ENCODE peak calls at places on chromosomes 16 and 17, in seven cellular contexts. V is H9, N is IMR-90, L is trophoblast cell, F is H1, E is neuronal stem cell, H is mesenchymal stem cell. P is an unnamed sample.

GRCh38 chr16:58506241-58507194 is 6.6 kb downstream of the NDRG4 start:
- DNase-seq in V (peak), N (no peak), L (no peak), F (no peak), E (no peak), H (no peak), P (no peak)

GRCh38 chr16:67425046-67425445 is 5.9 kb upstream of the HSD11B2 start:
- DNase-seq in V (no peak), N (no peak), L (no peak), F (no peak), E (no peak), H (no peak), P (no peak)

GRCh38 chr16:4847774-4848587 is 700 bp downstream of the UBN1 start:
- DNase-seq in V (peak), N (peak), L (peak), F (no peak), E (peak), H (peak), P (peak)

GRCh38 chr17:21039839-21040575 is 2.8 kb downstream of the USP22 start:
- DNase-seq in V (no peak), N (peak), L (peak), F (no peak), E (no peak), H (peak), P (peak)

GRCh38 chr17:9472541-9472940 is 103.1 kb downstream of the STX8 start:
- DNase-seq in V (no peak), N (peak), L (peak), F (no peak), E (no peak), H (peak), P (no peak)

GRCh38 chr16:50928065-50928464 is 186.2 kb downstream of the CYLD start:
- DNase-seq in V (no peak), N (no peak), L (no peak), F (no peak), E (no peak), H (no peak), P (no peak)

GRCh38 chr17:43645765-43646481 is 15.8 kb downstream of the MEOX1 start:
- DNase-seq in V (no peak), N (no peak), L (peak), F (no peak), E (no peak), H (peak), P (no peak)

GRCh38 chr17:61567045-61567802 is 23.8 kb downstream of the NACA2 start:
- DNase-seq in V (no peak), N (no peak), L (no peak), F (no peak), E (no peak), H (no peak), P (no peak)

GRCh38 chr16:74896389-74897370 is 88.2 kb downstream of the WDR59 start:
- DNase-seq in V (no peak), N (peak), L (peak), F (no peak), E (no peak), H (peak), P (no peak)

DNA sequence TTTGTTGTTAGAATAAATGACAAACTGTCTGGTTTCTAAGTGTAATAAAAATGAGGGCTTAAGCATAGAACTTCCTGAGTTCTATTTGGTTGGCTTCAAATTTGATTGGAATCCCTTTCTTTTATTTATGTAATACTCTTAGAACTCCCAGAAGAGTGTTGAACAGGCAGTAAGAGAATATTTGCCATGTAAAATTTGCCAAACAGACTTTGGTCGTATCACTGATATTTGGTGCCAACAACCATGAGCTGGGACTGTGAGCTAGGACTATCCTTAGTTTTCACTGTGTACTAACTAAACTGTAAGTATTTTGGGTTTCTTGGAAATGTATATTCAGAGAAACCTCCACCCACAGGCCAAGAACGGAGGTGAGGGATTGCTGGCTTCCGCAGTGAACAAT is 971.2 kb upstream of the SOX9 start:
- DNase-seq in V (no peak), N (no peak), L (no peak), F (no peak), E (no peak), H (no peak), P (no peak)
- H4K8ac ChIP-seq in V (no peak), N (no peak), L (no peak), F (no peak), E (no peak), H (no peak), P (no peak)

GRCh38 chr17:47676199-47676472 is 17.8 kb upstream of the TBKBP1 start:
- DNase-seq in V (no peak), N (no peak), L (no peak), F (no peak), E (no peak), H (no peak), P (no peak)

GRCh38 chr17:47675380-47676198 is 18.4 kb upstream of the TBKBP1 start:
- DNase-seq in V (no peak), N (no peak), L (no peak), F (no peak), E (no peak), H (no peak), P (no peak)

GRCh38 chr17:47676510-47676909 is 17.5 kb upstream of the TBKBP1 start:
- DNase-seq in V (no peak), N (no peak), L (no peak), F (no peak), E (no peak), H (no peak), P (no peak)

GRCh38 chr17:47678196-47678595 is 15.8 kb upstream of the TBKBP1 start:
- DNase-seq in V (no peak), N (no peak), L (no peak), F (no peak), E (no peak), H (no peak), P (no peak)

DNA sequence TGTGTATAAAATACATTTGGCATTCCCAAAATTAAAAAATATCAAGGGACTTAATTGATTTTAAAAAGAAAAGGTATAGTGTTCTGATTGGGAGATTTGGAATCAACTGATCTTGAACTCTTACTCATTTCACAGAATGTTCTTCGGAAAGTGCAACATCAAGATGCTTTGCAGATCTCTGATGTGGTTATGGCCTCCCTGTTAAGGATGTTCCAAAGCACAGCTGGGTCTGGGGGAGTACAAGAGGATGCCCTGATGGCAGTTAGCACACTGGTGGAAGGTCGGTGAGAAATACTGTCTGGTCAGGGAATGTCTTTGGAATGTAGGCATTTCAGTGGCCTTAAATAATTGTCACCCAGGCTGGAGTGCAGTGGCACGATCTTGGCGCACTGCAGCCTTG is 19.5 kb upstream of the TBKBP1 start:
- DNase-seq in V (no peak), N (no peak), L (no peak), F (no peak), E (no peak), H (no peak), P (no peak)
- H2BK120ac ChIP-seq in V (no peak), N (no peak), L (no peak), F (no peak), E (no peak), H (no peak), P (no peak)

GRCh38 chr16:27847030-27847550 is 216.4 kb downstream of the GSG1L start:
- DNase-seq in V (peak), N (no peak), L (no peak), F (no peak), E (no peak), H (peak), P (no peak)

GRCh38 chr16:27852116-27852515 is 211.4 kb downstream of the GSG1L start:
- DNase-seq in V (no peak), N (no peak), L (no peak), F (no peak), E (no peak), H (no peak), P (no peak)

GRCh38 chr16:27851586-27851985 is 211.9 kb downstream of the GSG1L start:
- DNase-seq in V (no peak), N (no peak), L (no peak), F (no peak), E (no peak), H (no peak), P (no peak)

GRCh38 chr16:27852681-27853080 is 210.8 kb downstream of the GSG1L start:
- DNase-seq in V (no peak), N (no peak), L (no peak), F (no peak), E (no peak), H (no peak), P (no peak)

GRCh38 chr16:27849621-27850020 is 213.9 kb downstream of the GSG1L start:
- DNase-seq in V (peak), N (no peak), L (peak), F (no peak), E (no peak), H (no peak), P (no peak)
- H4K8ac ChIP-seq in V (no peak), N (no peak), L (no peak), F (no peak), E (no peak), H (no peak), P (no peak)

GRCh38 chr16:84629580-84629979 is 11.7 kb upstream of the COTL1 start:
- DNase-seq in V (no peak), N (no peak), L (no peak), F (no peak), E (no peak), H (no peak), P (no peak)

GRCh38 chr16:84631153-84631466 is 13.2 kb upstream of the COTL1 start:
- DNase-seq in V (no peak), N (no peak), L (no peak), F (no peak), E (no peak), H (no peak), P (no peak)

GRCh38 chr16:84630446-84631152 is 12.7 kb upstream of the COTL1 start:
- DNase-seq in V (no peak), N (no peak), L (no peak), F (no peak), E (no peak), H (no peak), P (no peak)

GRCh38 chr16:84628226-84628731 is 10.4 kb upstream of the COTL1 start:
- DNase-seq in V (no peak), N (no peak), L (no peak), F (no peak), E (no peak), H (no peak), P (no peak)

GRCh38 chr16:84630009-84630408 is 12.1 kb upstream of the COTL1 start:
- DNase-seq in V (no peak), N (no peak), L (no peak), F (no peak), E (no peak), H (no peak), P (no peak)
- H2BK120ac ChIP-seq in V (no peak), N (no peak), L (no peak), F (no peak), E (no peak), H (no peak), P (no peak)

DNA sequence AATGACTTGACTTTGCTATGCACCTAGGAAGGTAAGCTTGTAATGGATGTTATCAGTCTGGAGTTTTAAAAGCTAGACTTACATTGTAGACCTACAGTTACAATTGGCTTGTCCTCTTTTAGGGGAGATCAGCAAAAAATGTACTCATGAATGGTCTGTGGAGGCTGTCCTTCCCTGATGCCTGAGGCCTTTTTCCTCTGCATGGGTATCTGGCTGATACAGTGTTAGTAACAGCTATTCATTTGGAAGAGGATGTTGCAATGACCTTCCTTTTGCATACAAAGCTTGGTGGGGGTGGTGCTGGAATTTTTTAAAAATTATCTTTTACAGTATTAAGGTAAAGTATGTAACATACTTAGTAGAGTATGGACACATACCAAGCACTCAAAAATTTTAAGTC is 525.5 kb downstream of the KIF2B start:
- DNase-seq in V (no peak), N (no peak), L (no peak), F (no peak), E (no peak), H (no peak), P (peak)
- H4K8ac ChIP-seq in V (no peak), N (no peak), L (no peak), F (no peak), E (no peak), H (no peak), P (no peak)

DNA sequence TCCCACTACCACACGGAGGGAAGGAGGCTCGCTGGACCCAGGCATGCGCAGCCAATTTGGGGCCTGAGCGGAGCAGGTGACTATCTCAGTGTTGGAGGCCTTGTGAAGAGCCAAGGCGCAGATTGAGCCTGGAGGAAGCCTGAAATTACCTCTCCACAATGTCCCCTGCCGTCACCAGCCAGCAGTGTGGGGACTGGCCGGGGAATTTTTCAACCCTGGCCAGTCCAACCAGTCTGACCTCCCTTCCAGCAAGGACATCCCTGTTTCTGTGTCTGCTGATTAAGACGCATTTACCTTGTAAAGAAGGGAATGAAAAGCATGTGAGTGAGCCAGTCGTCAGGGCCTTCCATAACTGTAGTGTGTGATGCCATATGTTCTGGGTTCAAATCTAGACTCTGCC is 198.1 kb upstream of the IRX3 start:
- DNase-seq in V (no peak), N (no peak), L (peak), F (no peak), E (no peak), H (no peak), P (no peak)
- H2BK120ac ChIP-seq in V (no peak), N (no peak), L (peak), F (no peak), E (no peak), H (no peak), P (no peak)

P was measured in mesendoderm.